ENCODE peak calls at places on chromosomes 13 and 19, in six cellular contexts. O is H1, H is GM12891, A is HepG2, G is K562, P is GM12878. D is an unnamed sample.

GRCh38 chr19:58097783-58098681 is at the start of gene ZSCAN18:
- DNase-seq in O (peak; percentile 100), A (no peak), P (peak; percentile 24), H (peak; percentile 92), G (peak; percentile 89), D (peak; percentile 68)

GRCh38 chr13:94416454-94417080 is 62.9 kb downstream of the DCT start:
- DNase-seq in G (no peak), O (peak; percentile 56), H (no peak), A (peak; percentile 67), P (no peak), D (no peak)

GRCh38 chr13:60583196-60583908 is 186.3 kb downstream of the TDRD3 start:
- DNase-seq in P (no peak), G (peak; percentile 7), A (peak; percentile 13), H (no peak), O (no peak), D (no peak)

GRCh38 chr19:43570174-43570791 is 5.0 kb downstream of the XRCC1 start:
- DNase-seq in O (no peak), G (no peak), P (no peak), A (no peak), H (no peak), D (no peak)

GRCh38 chr19:8397746-8398721 is 7.9 kb downstream of the RAB11B start:
- DNase-seq in P (no peak), A (no peak), G (no peak), O (no peak), H (no peak), D (no peak)

GRCh38 chr13:103351035-103351828 is 285.0 kb upstream of the SLC10A2 start:
- DNase-seq in G (no peak), P (no peak), O (peak; percentile 49), H (no peak), A (no peak), D (no peak)

GRCh38 chr13:79645569-79645968 is 164.6 kb downstream of the NDFIP2 start:
- DNase-seq in O (no peak), H (no peak), G (no peak), A (no peak), P (no peak), D (no peak)

GRCh38 chr19:39409886-39410619 is 2.4 kb upstream of the PLEKHG2 start:
- DNase-seq in P (no peak), A (peak; percentile 25), H (peak; percentile 57), G (peak; percentile 43), O (peak; percentile 67), D (no peak)

GRCh38 chr13:22744688-22745452 is 435.9 kb upstream of the SGCG start:
- DNase-seq in A (no peak), O (no peak), P (no peak), H (no peak), G (no peak), D (no peak)

GRCh38 chr19:12882589-12882988 is 1.3 kb upstream of the DNASE2 start:
- DNase-seq in O (no peak), H (no peak), P (no peak), A (no peak), G (no peak), D (no peak)

GRCh38 chr13:79128158-79128557 is 277.9 kb downstream of the RBM26 start:
- DNase-seq in P (peak; percentile 13), A (peak; percentile 2), O (no peak), H (no peak), G (no peak), D (no peak)

GRCh38 chr19:18218159-18218558 is 8.1 kb downstream of the PDE4C start:
- DNase-seq in G (no peak), A (no peak), P (no peak), H (no peak), O (no peak), D (no peak)

GRCh38 chr13:95123726-95124125 is 177.5 kb downstream of the ABCC4 start:
- DNase-seq in H (no peak), P (no peak), O (no peak), A (peak; percentile 97), G (no peak), D (no peak)

GRCh38 chr13:80224468-80224867 is 116.5 kb downstream of the SPRY2 start:
- DNase-seq in A (no peak), H (no peak), G (no peak), O (no peak), P (no peak), D (no peak)

GRCh38 chr13:88022826-88023225 is 351.7 kb downstream of the SLITRK5 start:
- DNase-seq in P (no peak), H (no peak), O (no peak), G (no peak), A (no peak), D (no peak)

GRCh38 chr13:60334310-60334709 is 62.7 kb upstream of the TDRD3 start:
- DNase-seq in O (no peak), H (no peak), A (no peak), G (no peak), P (no peak), D (no peak)

GRCh38 chr19:48656840-48657474 is 11.0 kb upstream of the CA11 start:
- DNase-seq in G (no peak), P (no peak), O (no peak), A (no peak), H (no peak), D (no peak)

GRCh38 chr13:28181413-28181812 is 43.1 kb downstream of the PAN3 start:
- DNase-seq in A (no peak), O (no peak), P (no peak), H (no peak), G (no peak), D (no peak)

GRCh38 chr19:19278315-19278714 is 5.2 kb upstream of the TM6SF2 start:
- DNase-seq in G (no peak), O (no peak), P (no peak), A (no peak), H (no peak), D (no peak)

GRCh38 chr13:113935081-113935511 is 38.8 kb downstream of the C13orf46 start:
- DNase-seq in P (no peak), A (no peak), H (no peak), G (no peak), O (peak; percentile 59), D (no peak)

GRCh38 chr19:10089801-10090375 is 3.8 kb downstream of the SHFL start:
- DNase-seq in A (no peak), P (no peak), G (peak; percentile 4), O (no peak), H (no peak), D (no peak)

GRCh38 chr19:45368737-45369340 is 1.5 kb downstream of the ERCC2 start:
- DNase-seq in P (no peak), O (no peak), G (no peak), A (no peak), H (no peak), D (peak; percentile 9)

GRCh38 chr19:45368127-45368526 is 2.2 kb downstream of the ERCC2 start:
- DNase-seq in O (no peak), P (no peak), A (no peak), G (no peak), H (no peak), D (no peak)

GRCh38 chr19:45376045-45376724 is 5.8 kb upstream of the ERCC2 start:
- DNase-seq in H (no peak), G (peak; percentile 2), A (peak; percentile 91), O (peak; percentile 60), P (no peak), D (no peak)

GRCh38 chr19:45364696-45365095 is 5.7 kb downstream of the ERCC2 start:
- DNase-seq in G (no peak), A (no peak), P (no peak), H (no peak), O (no peak), D (no peak)

DNA sequence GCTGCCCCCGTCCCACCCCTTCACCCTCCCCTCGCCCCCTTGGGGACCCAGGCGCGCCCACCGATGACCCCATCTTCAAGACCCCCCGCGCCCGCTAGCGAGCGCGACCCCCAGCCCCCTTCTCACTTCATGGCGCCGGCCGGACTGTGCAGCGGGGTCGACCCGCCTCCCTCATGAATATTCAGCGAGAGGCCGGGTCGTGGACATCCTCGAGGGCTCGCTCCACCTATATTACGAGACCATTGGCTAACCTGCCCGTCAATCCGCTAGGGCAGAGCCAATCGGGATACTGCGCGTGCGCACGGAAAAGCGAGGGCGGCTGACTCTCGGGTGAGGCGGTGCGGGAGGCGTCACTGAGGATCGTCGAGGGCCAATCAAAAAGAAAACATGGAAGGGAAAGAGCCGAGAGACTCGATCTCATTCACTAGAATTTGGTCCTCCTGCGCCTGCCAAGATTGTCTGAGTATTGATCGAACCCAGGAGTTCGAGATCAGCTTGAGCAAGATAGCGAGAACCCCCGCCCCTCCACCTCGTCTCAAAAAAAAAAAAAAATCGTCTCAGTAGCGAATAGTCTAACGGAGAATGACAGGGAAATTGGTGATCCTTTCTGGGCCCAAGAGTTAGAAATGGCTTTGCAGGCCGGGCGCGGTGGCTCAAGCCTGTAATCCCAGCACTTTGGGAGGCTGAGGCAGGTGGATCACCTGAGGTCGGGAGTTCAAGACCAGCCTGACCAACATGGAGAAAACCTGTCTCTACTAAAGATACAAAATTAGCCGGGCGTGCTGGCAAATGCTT is at the start of gene ERCC2:
- DNase-seq in A (peak; percentile 96), P (peak; percentile 96), G (peak; percentile 100), O (peak; percentile 100), H (peak; percentile 100), D (peak; percentile 100)
- TF ChIP-seq POLR2AphosphoS5 in A (peak; percentile 65), P (peak; percentile 55), G (peak; percentile 68), O (peak; percentile 49), H (peak; percentile 60), D (no peak)

DNA sequence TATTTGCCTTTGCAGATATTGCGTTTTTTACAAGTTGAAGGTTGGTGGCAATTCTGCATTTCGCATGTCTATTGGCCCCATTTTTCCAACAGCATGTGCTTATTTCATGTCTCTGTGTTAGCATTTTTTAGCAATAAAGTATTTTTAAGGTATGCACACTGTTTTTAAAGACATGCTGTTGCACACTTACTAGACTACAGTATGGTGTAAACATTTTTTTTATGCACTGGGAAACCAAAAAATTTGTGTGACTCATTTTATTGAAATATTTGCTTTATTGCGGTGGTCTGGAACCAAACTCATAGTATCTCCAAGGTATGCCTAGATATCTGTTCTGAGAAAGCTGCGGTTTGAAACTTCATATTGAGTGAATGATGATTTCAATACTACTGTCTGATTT is 55.4 kb upstream of the RNF113B start:
- DNase-seq in O (no peak), A (no peak), H (no peak), G (no peak), P (no peak), D (no peak)
- TF ChIP-seq TAF1 in O (no peak), A (no peak), H (no peak), G (no peak), P (no peak), D (no peak)

GRCh38 chr19:531753-532571 is at the start of gene CDC34:
- DNase-seq in P (no peak), H (peak; percentile 65), G (peak; percentile 61), O (no peak), A (no peak), D (peak; percentile 66)
- TF ChIP-seq POLR2A in P (peak; percentile 80), H (no peak), G (no peak), O (no peak), A (no peak), D (peak; percentile 78)

GRCh38 chr19:4114181-4114580 is 9.7 kb downstream of the MAP2K2 start:
- DNase-seq in P (no peak), H (no peak), A (no peak), O (no peak), G (no peak), D (no peak)

GRCh38 chr19:4112367-4112766 is 11.6 kb downstream of the MAP2K2 start:
- DNase-seq in G (no peak), O (no peak), A (no peak), H (no peak), P (no peak), D (no peak)

GRCh38 chr19:4109626-4109945 is 14.3 kb downstream of the MAP2K2 start:
- DNase-seq in P (no peak), G (no peak), H (no peak), O (no peak), A (no peak), D (no peak)

GRCh38 chr19:4113398-4114088 is 10.4 kb downstream of the MAP2K2 start:
- DNase-seq in P (no peak), G (no peak), A (no peak), O (no peak), H (no peak), D (no peak)

GRCh38 chr19:4108767-4109625 is 14.9 kb downstream of the MAP2K2 start:
- DNase-seq in P (peak; percentile 79), A (no peak), H (peak; percentile 75), G (no peak), O (no peak), D (peak; percentile 81)
- TF ChIP-seq POLR2AphosphoS5 in P (peak; percentile 63), A (no peak), H (peak; percentile 75), G (no peak), O (no peak), D (peak; percentile 51)

D was measured in GM12892.